ENCODE peak calls at places on chromosomes 5 and 9, in six cellular contexts. S is stomach; P is mammary epithelial cell; J is H9; Q is nephron progenitor cell; M is activated CD8-positive, alpha-beta T cell treated with anti-CD3 and anti-CD28 coated beads for 36 hours. V is an unnamed sample.

GRCh38 chr9:114861273-114861672 is 55.4 kb upstream of the TNFSF15 start:
- DNase-seq in S (no peak), P (no peak), J (no peak), Q (no peak), M (no peak), V (no peak)

GRCh38 chr5:172931001-172931536 is 28.2 kb upstream of the RPL26L1 start:
- DNase-seq in S (no peak), P (peak; percentile 54), J (no peak), Q (no peak), M (no peak), V (no peak)

GRCh38 chr5:42974546-42974945 is 65.6 kb downstream of the ANXA2R start:
- DNase-seq in S (no peak), P (peak; percentile 17), J (no peak), Q (no peak), M (no peak), V (no peak)

GRCh38 chr9:14309403-14309802 is 4.5 kb downstream of the NFIB start:
- DNase-seq in S (no peak), P (peak; percentile 93), J (no peak), Q (no peak), M (no peak), V (no peak)

GRCh38 chr5:143085319-143085917 is 315.2 kb downstream of the ARHGAP26 start:
- DNase-seq in S (no peak), P (no peak), J (no peak), Q (no peak), M (no peak), V (no peak)

GRCh38 chr5:171520300-171521170 is 101.1 kb downstream of the FGF18 start:
- DNase-seq in S (no peak), P (no peak), J (peak; percentile 90), Q (peak; percentile 66), M (no peak), V (no peak)

GRCh38 chr9:36566813-36567217 is 5.9 kb upstream of the MELK start:
- DNase-seq in S (peak; percentile 55), P (peak; percentile 65), J (no peak), Q (no peak), M (no peak), V (no peak)

GRCh38 chr5:143679777-143680176 is 132.2 kb upstream of the HMHB1 start:
- DNase-seq in S (no peak), P (peak; percentile 21), J (no peak), Q (no peak), M (no peak), V (no peak)

GRCh38 chr5:43400082-43400481 is 12.1 kb downstream of the CCL28 start:
- DNase-seq in S (no peak), P (peak; percentile 12), J (no peak), Q (no peak), M (no peak), V (no peak)

GRCh38 chr5:93715776-93716175 is 25.6 kb downstream of the POU5F2 start:
- DNase-seq in S (no peak), P (no peak), J (no peak), Q (no peak), M (no peak), V (no peak)

GRCh38 chr9:136470792-136471469 is 11.9 kb downstream of the SEC16A start:
- DNase-seq in S (peak; percentile 65), P (no peak), J (no peak), Q (no peak), M (no peak), V (no peak)

GRCh38 chr9:11312976-11313375 is 700.2 kb upstream of the PTPRD start:
- DNase-seq in S (no peak), P (no peak), J (no peak), Q (no peak), M (no peak), V (no peak)

GRCh38 chr5:63439537-63439936 is 522.7 kb downstream of the HTR1A start:
- DNase-seq in S (no peak), P (no peak), J (no peak), Q (no peak), M (no peak), V (peak; percentile 9)

GRCh38 chr5:6043491-6044310 is 334.6 kb downstream of the MED10 start:
- DNase-seq in S (no peak), P (no peak), J (no peak), Q (no peak), M (no peak), V (no peak)

GRCh38 chr9:83708515-83709158 is 879 bp upstream of the UBQLN1 start:
- DNase-seq in S (peak; percentile 65), P (peak; percentile 63), J (peak; percentile 55), Q (peak; percentile 57), M (peak; percentile 73), V (peak; percentile 74)

GRCh38 chr9:72947987-72948465 is 4.8 kb downstream of the ALDH1A1 start:
- DNase-seq in S (no peak), P (no peak), J (no peak), Q (no peak), M (no peak), V (no peak)

GRCh38 chr9:117825609-117826347 is 121.6 kb downstream of the TLR4 start:
- DNase-seq in S (no peak), P (no peak), J (no peak), Q (no peak), M (peak; percentile 77), V (no peak)

GRCh38 chr9:120740135-120740534 is 25.9 kb upstream of the MEGF9 start:
- DNase-seq in S (no peak), P (no peak), J (no peak), Q (no peak), M (no peak), V (no peak)

GRCh38 chr9:104836235-104836634 is 72.3 kb downstream of the NIPSNAP3B start:
- DNase-seq in S (no peak), P (no peak), J (no peak), Q (no peak), M (no peak), V (peak; percentile 23)

DNA sequence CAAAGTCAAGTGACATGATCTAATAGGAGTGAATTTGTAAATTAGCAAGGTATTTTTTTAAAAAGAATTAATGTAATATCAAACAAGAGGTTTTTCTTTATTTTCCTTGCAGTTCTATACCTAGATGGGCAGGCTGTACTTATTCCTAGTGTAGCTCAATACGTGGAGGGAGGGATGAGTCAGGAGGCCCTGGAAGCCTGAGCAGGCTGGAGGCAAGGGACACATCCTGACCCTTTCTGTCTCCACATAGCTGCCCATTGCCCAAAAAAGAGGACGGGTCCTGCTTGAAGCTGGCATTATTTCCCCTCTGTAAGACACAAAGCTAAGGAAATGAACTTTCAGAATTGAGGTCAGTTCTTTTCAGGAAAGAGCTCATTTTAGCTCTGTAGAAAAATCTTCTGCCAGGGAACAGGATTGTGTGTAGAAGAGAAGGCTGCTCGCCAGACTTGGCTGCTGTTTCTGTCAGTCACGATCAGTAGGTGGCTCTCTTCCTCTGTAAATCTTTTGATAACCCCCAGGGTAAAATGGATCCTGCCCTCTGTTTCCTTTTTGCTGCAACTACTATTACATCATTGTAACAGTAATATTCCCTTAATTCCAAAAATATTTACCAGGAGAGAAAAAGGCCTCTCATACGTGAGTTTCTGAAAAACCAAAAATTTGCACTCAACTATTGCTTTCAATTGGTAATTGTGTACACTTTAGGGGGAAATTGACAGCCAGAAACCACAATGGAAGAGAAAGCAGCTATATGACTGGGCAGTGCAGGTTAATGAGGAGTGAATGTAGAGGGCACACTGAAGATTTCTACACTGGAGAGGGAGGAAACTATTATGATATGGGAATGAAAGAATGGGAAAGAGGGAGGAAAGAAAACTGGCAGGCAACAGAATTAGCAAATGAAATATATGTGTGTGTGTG is 12.3 kb upstream of the IFNW1 start:
- DNase-seq in S (no peak), P (peak; percentile 35), J (peak; percentile 46), Q (peak; percentile 8), M (peak; percentile 15), V (peak; percentile 7)
- TF ChIP-seq CTCF in S (no peak), P (peak; percentile 9), J (peak; percentile 57), Q (no peak), M (peak; percentile 22), V (peak; percentile 47)

GRCh38 chr9:69785757-69786156 is 25.9 kb upstream of the PTAR1 start:
- DNase-seq in S (no peak), P (peak; percentile 16), J (no peak), Q (no peak), M (no peak), V (no peak)
- TF ChIP-seq CTCF in S (no peak), P (no peak), J (peak; percentile 35), Q (no peak), M (no peak), V (no peak)

DNA sequence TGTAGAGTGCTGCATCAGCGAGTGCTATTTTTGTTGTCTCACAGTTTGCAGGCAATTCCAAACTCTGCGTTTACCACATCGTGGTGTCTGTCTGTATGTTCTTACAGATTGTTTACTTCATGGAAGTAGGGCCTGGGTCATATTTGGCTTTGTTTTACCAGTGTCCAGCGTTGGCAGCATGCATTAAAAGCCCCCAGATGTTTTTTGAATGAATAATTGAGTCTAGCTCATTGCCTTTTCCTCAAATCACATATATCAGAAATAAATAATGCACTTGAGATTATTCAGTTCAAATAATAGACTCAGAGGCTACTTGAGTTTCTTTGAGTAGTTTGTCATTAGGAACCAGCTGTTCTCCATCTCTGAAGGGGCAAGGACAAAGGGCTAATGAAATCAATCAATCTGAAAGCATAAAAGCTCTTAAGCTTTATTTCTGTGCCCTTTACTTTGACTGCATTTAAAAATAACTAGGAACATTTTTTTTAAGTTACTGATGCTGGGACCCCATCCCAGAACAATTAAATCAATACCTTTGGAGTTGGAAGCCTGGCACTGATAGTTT is 243.8 kb downstream of the CWC27 start:
- DNase-seq in S (no peak), P (no peak), J (no peak), Q (no peak), M (no peak), V (no peak)
- TF ChIP-seq CTCF in S (no peak), P (no peak), J (no peak), Q (no peak), M (no peak), V (no peak)

DNA sequence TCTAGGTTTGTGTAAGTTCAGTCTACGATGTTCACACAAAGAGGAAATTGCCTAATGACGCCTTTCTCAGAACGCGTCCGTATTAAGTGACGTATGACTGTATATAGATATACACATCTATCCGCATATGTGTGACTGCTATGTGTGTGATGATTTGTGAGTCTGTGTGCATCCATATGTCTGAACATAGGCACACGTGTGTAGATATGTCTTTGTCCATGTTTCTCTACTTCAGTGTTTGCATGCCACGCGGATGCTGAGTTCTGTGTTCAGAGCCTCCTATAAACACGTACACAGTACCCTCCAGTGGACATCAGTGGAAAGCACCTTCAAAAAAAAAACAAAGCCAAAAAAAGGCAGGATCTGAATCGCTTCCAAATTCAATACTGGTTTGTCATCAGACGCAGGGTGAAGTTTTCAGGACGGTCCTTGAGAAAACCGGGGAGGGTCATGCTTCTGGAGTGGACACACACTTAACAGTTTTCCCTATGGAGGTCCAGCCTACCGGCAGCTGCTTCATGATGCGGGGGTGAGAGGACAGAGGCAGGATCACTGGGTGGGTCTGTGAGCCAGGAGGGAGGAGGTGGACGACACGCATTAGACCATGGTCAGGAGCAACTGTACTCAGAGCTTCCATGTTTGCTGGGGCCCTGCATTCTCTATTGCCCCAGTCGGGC is 29.5 kb upstream of the ALDH1B1 start:
- DNase-seq in S (peak; percentile 45), P (peak; percentile 61), J (no peak), Q (peak; percentile 27), M (peak; percentile 40), V (no peak)
- TF ChIP-seq CTCF in S (no peak), P (peak; percentile 60), J (peak; percentile 67), Q (peak; percentile 58), M (peak; percentile 52), V (peak; percentile 58)

GRCh38 chr5:179619776-179620175 is 3.7 kb downstream of the HNRNPH1 start:
- DNase-seq in S (no peak), P (peak; percentile 53), J (no peak), Q (no peak), M (no peak), V (no peak)
- TF ChIP-seq CTCF in S (no peak), P (no peak), J (no peak), Q (no peak), M (no peak), V (no peak)